ENCODE peak calls at places on chromosomes 7 and 10, in five cellular contexts. O is GM23338; B is colonic mucosa; G is naive thymus-derived CD4-positive, alpha-beta T cell; K is astrocyte. Q is an unnamed sample.
A peak's percentile ranks its signal among the peaks of the same experiment; 100 is the strongest.

GRCh38 chr7:55280031-55280454 is 85.1 kb upstream of the LANCL2 start:
- DNase-seq in G (peak; percentile 15), K (peak; percentile 35), B (peak; percentile 61), O (peak; percentile 93), Q (peak; percentile 63)

GRCh38 chr10:6973904-6974303 is 393.8 kb upstream of the PRKCQ start:
- DNase-seq in K (no peak), B (no peak), G (peak; percentile 7), O (no peak), Q (no peak)

GRCh38 chr7:23247101-23247601 is 576 bp downstream of the GPNMB start:
- DNase-seq in B (no peak), K (no peak), G (no peak), O (peak; percentile 28), Q (no peak)

GRCh38 chr7:44082541-44083207 is 344 bp upstream of the POLM start:
- DNase-seq in K (peak; percentile 96), O (peak; percentile 100), G (peak; percentile 98), B (peak; percentile 98), Q (peak; percentile 99)

GRCh38 chr10:2933519-2933918 is 133.8 kb upstream of the PFKP start:
- DNase-seq in O (peak; percentile 17), B (no peak), G (no peak), K (peak; percentile 24), Q (no peak)

GRCh38 chr10:96512997-96513685 is 585 bp downstream of the TLL2 start:
- DNase-seq in K (no peak), G (peak; percentile 6), O (peak; percentile 64), B (peak; percentile 24), Q (no peak)

GRCh38 chr7:55486991-55487390 is 85.3 kb downstream of the VOPP1 start:
- DNase-seq in B (no peak), K (no peak), O (no peak), G (no peak), Q (no peak)

GRCh38 chr7:19248681-19249080 is 103.5 kb upstream of the FERD3L start:
- DNase-seq in G (no peak), B (no peak), O (no peak), K (peak; percentile 41), Q (no peak)

GRCh38 chr10:110739811-110740271 is 95.7 kb downstream of the RBM20 start:
- DNase-seq in O (no peak), G (no peak), B (no peak), K (no peak), Q (no peak)

GRCh38 chr7:117825132-117825531 is 48.1 kb downstream of the CTTNBP2 start:
- DNase-seq in K (peak; percentile 77), B (no peak), G (no peak), O (no peak), Q (no peak)

GRCh38 chr7:153524070-153524601 is 528.1 kb upstream of the DPP6 start:
- DNase-seq in G (no peak), K (no peak), O (no peak), B (no peak), Q (no peak)

GRCh38 chr7:36625247-36625646 is 99.0 kb downstream of the AOAH start:
- DNase-seq in B (no peak), G (no peak), O (no peak), K (no peak), Q (no peak)

GRCh38 chr10:90834326-90834725 is 23.5 kb downstream of the HTR7 start:
- DNase-seq in K (peak; percentile 79), O (no peak), B (no peak), G (no peak), Q (no peak)

GRCh38 chr7:82507365-82507975 is 63.9 kb upstream of the CACNA2D1 start:
- DNase-seq in B (no peak), O (peak; percentile 30), G (no peak), K (no peak), Q (no peak)

DNA sequence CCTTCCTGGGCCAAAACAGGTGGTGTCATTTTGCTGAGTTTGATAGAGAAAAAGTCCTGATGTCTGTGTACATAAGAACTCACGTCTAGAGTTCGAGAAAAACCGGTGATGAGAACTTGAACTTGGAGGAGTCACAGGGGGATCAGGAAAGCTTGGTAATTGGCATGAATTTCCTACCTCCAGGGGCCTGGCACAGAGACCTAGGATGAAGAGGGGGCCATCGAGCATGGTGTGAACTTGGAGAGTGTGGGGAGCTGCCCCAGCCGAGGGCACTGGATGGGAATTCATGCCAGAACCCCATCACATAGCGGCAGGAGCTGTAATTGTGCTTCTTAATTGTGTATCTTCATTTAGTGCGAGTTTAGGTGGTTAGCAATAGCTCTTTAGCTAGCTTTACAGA is 82.2 kb downstream of the CUX1 start:
- DNase-seq in K (no peak), O (no peak), B (no peak), G (no peak), Q (no peak)
- H3K4me3 ChIP-seq in K (peak overlapping the region; percentile 25), O (no peak overlapping the region), B (no peak overlapping the region), G (no peak overlapping the region), Q (peak overlapping the region; percentile 62)

GRCh38 chr7:143126146-143126545 is 5.7 kb upstream of the PIP start:
- DNase-seq in O (no peak), G (no peak), K (no peak), B (no peak), Q (no peak)

GRCh38 chr7:143129477-143129876 is 2.4 kb upstream of the PIP start:
- DNase-seq in B (no peak), O (no peak), G (no peak), K (no peak), Q (no peak)

GRCh38 chr7:143129051-143129450 is 2.8 kb upstream of the PIP start:
- DNase-seq in K (no peak), G (no peak), O (no peak), B (no peak), Q (no peak)

GRCh38 chr7:143130541-143130940 is 1.3 kb upstream of the PIP start:
- DNase-seq in O (no peak), B (no peak), G (no peak), K (no peak), Q (no peak)

DNA sequence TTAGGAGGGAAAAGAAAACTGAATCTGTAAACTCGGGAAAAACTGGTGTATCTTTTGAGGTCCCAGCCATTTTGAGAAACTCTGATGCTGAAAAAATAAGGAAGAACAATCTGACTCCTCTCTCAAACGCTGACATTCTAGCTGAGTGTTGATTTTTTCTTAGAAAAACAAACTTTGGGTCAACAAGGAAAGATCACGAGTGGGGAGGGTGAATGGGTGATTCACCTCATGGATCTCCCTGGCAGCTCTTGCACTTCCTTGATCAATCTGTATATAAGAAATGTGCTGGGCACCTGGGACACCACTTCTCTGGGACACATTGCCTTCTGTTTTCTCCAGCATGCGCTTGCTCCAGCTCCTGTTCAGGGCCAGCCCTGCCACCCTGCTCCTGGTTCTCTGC is at the start of gene PIP:
- DNase-seq in O (peak; percentile 5), G (no peak), K (no peak), B (no peak), Q (no peak)
- H3K4me3 ChIP-seq in O (no peak within 1 kb of the TSS), G (no peak within 1 kb of the TSS), K (no peak within 1 kb of the TSS), B (no peak within 1 kb of the TSS), Q (no peak within 1 kb of the TSS)

DNA sequence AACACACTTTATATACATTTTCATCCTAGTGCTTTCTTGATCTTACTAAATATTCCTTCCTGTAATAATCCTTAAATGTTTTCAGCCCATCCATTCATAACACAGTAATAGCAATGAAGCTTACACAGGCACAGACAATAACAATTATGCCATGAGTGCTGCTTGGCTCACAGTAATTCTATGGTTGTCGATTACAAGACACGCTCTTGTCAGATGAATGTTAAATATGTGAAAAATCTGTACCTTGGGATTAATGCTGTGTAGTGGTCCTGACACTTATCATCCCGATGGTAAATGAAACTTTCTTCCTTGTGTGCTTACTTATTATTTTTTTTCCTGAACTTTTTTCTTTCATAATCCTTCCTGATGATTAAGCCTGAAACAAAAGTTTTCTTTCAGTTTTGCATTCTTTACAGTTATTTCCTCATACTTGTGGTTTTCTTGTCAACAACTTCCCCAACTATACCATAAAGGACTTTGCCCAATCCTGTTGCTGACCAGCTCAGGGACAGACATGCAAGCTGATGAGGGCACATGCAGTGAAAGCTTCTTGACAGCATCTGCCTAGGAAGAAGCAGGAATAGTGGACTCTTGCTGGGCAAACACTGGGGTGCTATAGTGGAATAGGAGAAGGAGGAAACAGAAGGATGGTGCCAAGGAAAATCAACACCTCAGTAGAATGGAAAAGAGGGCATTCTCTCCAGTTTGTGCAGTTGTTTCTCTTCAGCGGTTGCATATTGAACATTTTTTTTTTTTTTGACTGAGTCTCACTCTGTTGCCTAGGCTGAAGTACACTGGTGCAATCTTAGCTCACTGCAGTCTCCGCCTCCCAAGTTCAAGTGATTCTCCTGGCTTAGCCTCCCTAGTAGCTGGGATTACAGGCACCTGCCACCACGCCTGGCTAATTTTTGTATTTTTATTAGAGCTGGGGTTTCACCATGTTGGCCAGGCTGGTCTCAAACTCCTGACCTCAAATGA is 6.7 kb upstream of the MGAM2 start:
- DNase-seq in B (peak; percentile 71), K (no peak), O (no peak), G (no peak), Q (no peak)
- H3K4me3 ChIP-seq in B (no peak overlapping the region), K (no peak overlapping the region), O (no peak overlapping the region), G (no peak overlapping the region), Q (no peak overlapping the region)

GRCh38 chr7:108054537-108054936 is 51.6 kb upstream of the LAMB1 start:
- DNase-seq in O (no peak), K (no peak), G (no peak), B (no peak), Q (no peak)
- H3K4me3 ChIP-seq in O (no peak overlapping the region), K (no peak overlapping the region), G (no peak overlapping the region), B (no peak overlapping the region), Q (no peak overlapping the region)

GRCh38 chr10:28201666-28202400 is 101.0 kb downstream of the MPP7 start:
- DNase-seq in O (no peak), B (no peak), K (peak; percentile 15), G (no peak), Q (no peak)

GRCh38 chr10:28200804-28201203 is 102.1 kb downstream of the MPP7 start:
- DNase-seq in K (no peak), B (no peak), O (no peak), G (no peak), Q (no peak)

GRCh38 chr10:28207799-28208198 is 95.1 kb downstream of the MPP7 start:
- DNase-seq in G (no peak), K (no peak), O (no peak), B (no peak), Q (no peak)

GRCh38 chr10:28202941-28203352 is 99.9 kb downstream of the MPP7 start:
- DNase-seq in B (no peak), O (no peak), G (no peak), K (peak; percentile 30), Q (peak; percentile 70)
- H3K4me3 ChIP-seq in B (no peak overlapping the region), O (no peak overlapping the region), G (no peak overlapping the region), K (no peak overlapping the region), Q (no peak overlapping the region)

GRCh38 chr7:1459512-1459892 is 232 bp upstream of the MICALL2 start:
- DNase-seq in O (peak; percentile 99), K (peak; percentile 89), B (peak; percentile 100), G (peak; percentile 99), Q (peak; percentile 100)
- H3K4me3 ChIP-seq in O (peak overlapping the region; percentile 79), K (no peak overlapping the region), B (peak overlapping the region; percentile 60), G (peak overlapping the region; percentile 73), Q (peak overlapping the region; percentile 74)

Q was measured in psoas muscle.